ENCODE peak calls at places on chromosomes 2 and 18, in seven cellular contexts. One of them, this sample, is unnamed.

GRCh38 chr2:235165631-235166030 is 213.8 kb downstream of the SH3BP4 start:
- DNase-seq in dorsolateral prefrontal cortex: no peak
- DNase-seq in A549: no peak
- DNase-seq in neural crest cell: no peak
- DNase-seq in lower leg skin: no peak
- DNase-seq in GM20000: no peak
- DNase-seq in CD8-positive, alpha-beta T cell: no peak
- DNase-seq in this sample: no peak

GRCh38 chr2:128455710-128456050 is 137.0 kb upstream of the HS6ST1 start:
- DNase-seq in neural crest cell: no peak
- DNase-seq in GM20000: no peak
- DNase-seq in dorsolateral prefrontal cortex: no peak
- DNase-seq in lower leg skin: no peak
- DNase-seq in A549: no peak
- DNase-seq in CD8-positive, alpha-beta T cell: no peak
- DNase-seq in this sample: no peak

GRCh38 chr18:21117385-21118135 is 5.9 kb upstream of the ROCK1 start:
- DNase-seq in A549: no peak
- DNase-seq in lower leg skin: no peak
- DNase-seq in neural crest cell: no peak
- DNase-seq in GM20000: no peak
- DNase-seq in CD8-positive, alpha-beta T cell: no peak
- DNase-seq in dorsolateral prefrontal cortex: no peak
- DNase-seq in this sample: peak

GRCh38 chr2:138658187-138658894 is 121.8 kb downstream of the NXPH2 start:
- DNase-seq in lower leg skin: no peak
- DNase-seq in CD8-positive, alpha-beta T cell: no peak
- DNase-seq in GM20000: no peak
- DNase-seq in dorsolateral prefrontal cortex: no peak
- DNase-seq in A549: no peak
- DNase-seq in neural crest cell: no peak
- DNase-seq in this sample: no peak

GRCh38 chr2:221501210-221501882 is 70.8 kb downstream of the EPHA4 start:
- DNase-seq in GM20000: no peak
- DNase-seq in lower leg skin: no peak
- DNase-seq in A549: no peak
- DNase-seq in neural crest cell: no peak
- DNase-seq in dorsolateral prefrontal cortex: no peak
- DNase-seq in CD8-positive, alpha-beta T cell: no peak
- DNase-seq in this sample: peak

GRCh38 chr2:11784747-11785610 is 38.5 kb downstream of the LPIN1 start:
- DNase-seq in dorsolateral prefrontal cortex: peak
- DNase-seq in GM20000: peak
- DNase-seq in neural crest cell: peak
- DNase-seq in A549: peak
- DNase-seq in lower leg skin: no peak
- DNase-seq in CD8-positive, alpha-beta T cell: peak
- DNase-seq in this sample: no peak

GRCh38 chr2:170221317-170222288 is 43.7 kb downstream of the MYO3B start:
- DNase-seq in CD8-positive, alpha-beta T cell: no peak
- DNase-seq in dorsolateral prefrontal cortex: no peak
- DNase-seq in lower leg skin: no peak
- DNase-seq in A549: no peak
- DNase-seq in GM20000: no peak
- DNase-seq in neural crest cell: no peak
- DNase-seq in this sample: no peak

GRCh38 chr2:46332686-46333281 is 35.6 kb downstream of the EPAS1 start:
- DNase-seq in dorsolateral prefrontal cortex: no peak
- DNase-seq in neural crest cell: no peak
- DNase-seq in A549: no peak
- DNase-seq in lower leg skin: no peak
- DNase-seq in GM20000: no peak
- DNase-seq in CD8-positive, alpha-beta T cell: no peak
- DNase-seq in this sample: no peak

GRCh38 chr2:240624950-240625621 is at the start of gene GPR35:
- DNase-seq in neural crest cell: no peak
- DNase-seq in A549: no peak
- DNase-seq in dorsolateral prefrontal cortex: peak
- DNase-seq in GM20000: peak
- DNase-seq in lower leg skin: no peak
- DNase-seq in CD8-positive, alpha-beta T cell: peak
- DNase-seq in this sample: peak

GRCh38 chr2:152336103-152336853 is 1.3 kb downstream of the FMNL2 start:
- DNase-seq in A549: peak
- DNase-seq in lower leg skin: peak
- DNase-seq in dorsolateral prefrontal cortex: peak
- DNase-seq in GM20000: peak
- DNase-seq in CD8-positive, alpha-beta T cell: no peak
- DNase-seq in neural crest cell: peak
- DNase-seq in this sample: no peak

GRCh38 chr2:24448811-24449210 is 42.2 kb upstream of the NCOA1 start:
- DNase-seq in dorsolateral prefrontal cortex: no peak
- DNase-seq in A549: no peak
- DNase-seq in neural crest cell: no peak
- DNase-seq in CD8-positive, alpha-beta T cell: no peak
- DNase-seq in GM20000: no peak
- DNase-seq in lower leg skin: no peak
- DNase-seq in this sample: no peak

GRCh38 chr18:62030091-62030985 is 137.5 kb upstream of the RNF152 start:
- DNase-seq in GM20000: no peak
- DNase-seq in dorsolateral prefrontal cortex: no peak
- DNase-seq in lower leg skin: no peak
- DNase-seq in A549: no peak
- DNase-seq in neural crest cell: no peak
- DNase-seq in CD8-positive, alpha-beta T cell: no peak
- DNase-seq in this sample: peak

GRCh38 chr2:3204031-3204430 is 173.6 kb downstream of the EIPR1 start:
- DNase-seq in neural crest cell: no peak
- DNase-seq in lower leg skin: no peak
- DNase-seq in dorsolateral prefrontal cortex: no peak
- DNase-seq in GM20000: no peak
- DNase-seq in CD8-positive, alpha-beta T cell: no peak
- DNase-seq in A549: no peak
- DNase-seq in this sample: no peak

GRCh38 chr18:61606068-61606660 is 272.9 kb downstream of the CDH20 start:
- DNase-seq in CD8-positive, alpha-beta T cell: no peak
- DNase-seq in GM20000: no peak
- DNase-seq in neural crest cell: no peak
- DNase-seq in lower leg skin: peak
- DNase-seq in A549: no peak
- DNase-seq in dorsolateral prefrontal cortex: no peak
- DNase-seq in this sample: no peak

GRCh38 chr2:30662268-30663131 is 144.7 kb downstream of the CAPN13 start:
- DNase-seq in GM20000: no peak
- DNase-seq in CD8-positive, alpha-beta T cell: no peak
- DNase-seq in dorsolateral prefrontal cortex: no peak
- DNase-seq in lower leg skin: peak
- DNase-seq in neural crest cell: no peak
- DNase-seq in A549: no peak
- DNase-seq in this sample: no peak

GRCh38 chr18:31100598-31101147 is 1.5 kb downstream of the DSC2 start:
- DNase-seq in A549: no peak
- DNase-seq in dorsolateral prefrontal cortex: no peak
- DNase-seq in GM20000: no peak
- DNase-seq in CD8-positive, alpha-beta T cell: no peak
- DNase-seq in lower leg skin: no peak
- DNase-seq in neural crest cell: no peak
- DNase-seq in this sample: no peak

GRCh38 chr18:54740146-54740844 is 88.0 kb upstream of the RAB27B start:
- DNase-seq in GM20000: no peak
- DNase-seq in CD8-positive, alpha-beta T cell: no peak
- DNase-seq in neural crest cell: no peak
- DNase-seq in dorsolateral prefrontal cortex: no peak
- DNase-seq in lower leg skin: no peak
- DNase-seq in A549: no peak
- DNase-seq in this sample: no peak

DNA sequence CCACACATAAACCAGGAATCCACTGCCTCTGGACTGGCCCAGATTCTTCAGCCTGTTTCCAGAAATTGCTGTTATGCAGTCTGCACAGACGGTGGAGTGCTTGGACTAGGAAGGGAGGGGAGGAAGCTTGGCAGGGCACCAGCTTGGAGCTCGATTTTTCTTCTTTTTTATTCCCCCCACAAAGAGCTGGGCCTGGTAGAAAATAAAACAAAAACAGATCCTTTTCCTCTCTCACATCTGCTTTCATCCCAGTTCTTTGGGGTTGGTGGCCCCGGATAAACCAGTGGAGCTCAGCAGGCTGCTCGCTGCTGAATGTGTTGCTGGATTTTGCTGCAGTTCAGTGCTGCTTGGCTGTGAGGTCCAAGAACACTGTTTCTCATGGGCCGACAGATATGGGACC is 16.0 kb downstream of the LRRTM1 start:
- DNase-seq in neural crest cell: no peak
- DNase-seq in dorsolateral prefrontal cortex: no peak
- DNase-seq in lower leg skin: no peak
- DNase-seq in CD8-positive, alpha-beta T cell: no peak
- DNase-seq in A549: no peak
- DNase-seq in GM20000: no peak
- DNase-seq in this sample: no peak
- TF ChIP-seq CTCF in neural crest cell: no peak
- TF ChIP-seq CTCF in dorsolateral prefrontal cortex: peak
- TF ChIP-seq CTCF in lower leg skin: no peak
- TF ChIP-seq CTCF in CD8-positive, alpha-beta T cell: no peak
- TF ChIP-seq CTCF in A549: no peak
- TF ChIP-seq CTCF in GM20000: no peak
- TF ChIP-seq CTCF in this sample: no peak

GRCh38 chr2:27800856-27801255 is 29.3 kb downstream of the MRPL33 start:
- DNase-seq in dorsolateral prefrontal cortex: no peak
- DNase-seq in lower leg skin: no peak
- DNase-seq in A549: no peak
- DNase-seq in GM20000: no peak
- DNase-seq in neural crest cell: no peak
- DNase-seq in CD8-positive, alpha-beta T cell: no peak
- DNase-seq in this sample: no peak
- TF ChIP-seq CTCF in dorsolateral prefrontal cortex: no peak
- TF ChIP-seq CTCF in lower leg skin: no peak
- TF ChIP-seq CTCF in A549: no peak
- TF ChIP-seq CTCF in GM20000: no peak
- TF ChIP-seq CTCF in neural crest cell: no peak
- TF ChIP-seq CTCF in CD8-positive, alpha-beta T cell: no peak
- TF ChIP-seq CTCF in this sample: no peak

GRCh38 chr18:13522861-13523660 is 203.3 kb downstream of the FAM210A start:
- DNase-seq in neural crest cell: no peak
- DNase-seq in dorsolateral prefrontal cortex: no peak
- DNase-seq in GM20000: no peak
- DNase-seq in lower leg skin: no peak
- DNase-seq in CD8-positive, alpha-beta T cell: no peak
- DNase-seq in A549: no peak
- DNase-seq in this sample: no peak
- TF ChIP-seq CTCF in neural crest cell: no peak
- TF ChIP-seq CTCF in dorsolateral prefrontal cortex: no peak
- TF ChIP-seq CTCF in GM20000: no peak
- TF ChIP-seq CTCF in lower leg skin: no peak
- TF ChIP-seq CTCF in CD8-positive, alpha-beta T cell: no peak
- TF ChIP-seq CTCF in A549: no peak
- TF ChIP-seq CTCF in this sample: no peak

GRCh38 chr18:43392168-43392567 is 114.9 kb upstream of the SYT4 start:
- DNase-seq in neural crest cell: no peak
- DNase-seq in GM20000: no peak
- DNase-seq in A549: no peak
- DNase-seq in lower leg skin: no peak
- DNase-seq in dorsolateral prefrontal cortex: no peak
- DNase-seq in CD8-positive, alpha-beta T cell: no peak
- DNase-seq in this sample: no peak

GRCh38 chr18:43398601-43399000 is 121.3 kb upstream of the SYT4 start:
- DNase-seq in dorsolateral prefrontal cortex: no peak
- DNase-seq in lower leg skin: no peak
- DNase-seq in neural crest cell: no peak
- DNase-seq in A549: no peak
- DNase-seq in CD8-positive, alpha-beta T cell: no peak
- DNase-seq in GM20000: no peak
- DNase-seq in this sample: no peak

GRCh38 chr18:43393174-43393573 is 115.9 kb upstream of the SYT4 start:
- DNase-seq in dorsolateral prefrontal cortex: no peak
- DNase-seq in GM20000: no peak
- DNase-seq in neural crest cell: no peak
- DNase-seq in lower leg skin: no peak
- DNase-seq in A549: no peak
- DNase-seq in CD8-positive, alpha-beta T cell: no peak
- DNase-seq in this sample: no peak

GRCh38 chr18:43396266-43396665 is 119.0 kb upstream of the SYT4 start:
- DNase-seq in dorsolateral prefrontal cortex: no peak
- DNase-seq in neural crest cell: no peak
- DNase-seq in lower leg skin: no peak
- DNase-seq in CD8-positive, alpha-beta T cell: no peak
- DNase-seq in GM20000: no peak
- DNase-seq in A549: no peak
- DNase-seq in this sample: no peak
- TF ChIP-seq CTCF in dorsolateral prefrontal cortex: peak
- TF ChIP-seq CTCF in neural crest cell: peak
- TF ChIP-seq CTCF in lower leg skin: no peak
- TF ChIP-seq CTCF in CD8-positive, alpha-beta T cell: no peak
- TF ChIP-seq CTCF in GM20000: no peak
- TF ChIP-seq CTCF in A549: no peak
- TF ChIP-seq CTCF in this sample: no peak

GRCh38 chr2:160157861-160158813 is 41.9 kb downstream of the ITGB6 start:
- DNase-seq in GM20000: no peak
- DNase-seq in A549: no peak
- DNase-seq in neural crest cell: no peak
- DNase-seq in lower leg skin: peak
- DNase-seq in dorsolateral prefrontal cortex: no peak
- DNase-seq in CD8-positive, alpha-beta T cell: no peak
- DNase-seq in this sample: peak

GRCh38 chr2:160156665-160157064 is 43.4 kb downstream of the ITGB6 start:
- DNase-seq in dorsolateral prefrontal cortex: no peak
- DNase-seq in CD8-positive, alpha-beta T cell: no peak
- DNase-seq in A549: no peak
- DNase-seq in neural crest cell: no peak
- DNase-seq in GM20000: no peak
- DNase-seq in lower leg skin: no peak
- DNase-seq in this sample: no peak

GRCh38 chr2:160156084-160156483 is 44.0 kb downstream of the ITGB6 start:
- DNase-seq in neural crest cell: no peak
- DNase-seq in CD8-positive, alpha-beta T cell: no peak
- DNase-seq in GM20000: no peak
- DNase-seq in A549: peak
- DNase-seq in lower leg skin: no peak
- DNase-seq in dorsolateral prefrontal cortex: no peak
- DNase-seq in this sample: no peak
- TF ChIP-seq CTCF in neural crest cell: no peak
- TF ChIP-seq CTCF in CD8-positive, alpha-beta T cell: no peak
- TF ChIP-seq CTCF in GM20000: no peak
- TF ChIP-seq CTCF in A549: peak
- TF ChIP-seq CTCF in lower leg skin: no peak
- TF ChIP-seq CTCF in dorsolateral prefrontal cortex: no peak
- TF ChIP-seq CTCF in this sample: no peak

GRCh38 chr2:15766303-15766861 is 174.0 kb upstream of the MYCN start:
- DNase-seq in neural crest cell: no peak
- DNase-seq in lower leg skin: no peak
- DNase-seq in CD8-positive, alpha-beta T cell: no peak
- DNase-seq in dorsolateral prefrontal cortex: no peak
- DNase-seq in GM20000: no peak
- DNase-seq in A549: no peak
- DNase-seq in this sample: no peak
- TF ChIP-seq CTCF in neural crest cell: no peak
- TF ChIP-seq CTCF in lower leg skin: no peak
- TF ChIP-seq CTCF in CD8-positive, alpha-beta T cell: no peak
- TF ChIP-seq CTCF in dorsolateral prefrontal cortex: no peak
- TF ChIP-seq CTCF in GM20000: no peak
- TF ChIP-seq CTCF in A549: no peak
- TF ChIP-seq CTCF in this sample: no peak

This sample was measured in AG04449.